ENCODE peak calls at places on chromosomes 12 and 14, in eight cellular contexts. One of them, this sample, is unnamed.

GRCh38 chr14:92961567-92961855 is 38.6 kb downstream of the CHGA start:
- DNase-seq in T-helper 9 cell: no peak
- DNase-seq in stromal cell of bone marrow: no peak
- DNase-seq in non-pigmented ciliary epithelial cell: no peak
- DNase-seq in effector memory CD4-positive, alpha-beta T cell: no peak
- DNase-seq in transverse colon: no peak
- DNase-seq in GM20000: no peak
- DNase-seq in cardiac muscle cell: no peak
- DNase-seq in this sample: no peak

GRCh38 chr12:597926-598568 is 65.2 kb downstream of the NINJ2 start:
- DNase-seq in cardiac muscle cell: no peak
- DNase-seq in stromal cell of bone marrow: no peak
- DNase-seq in T-helper 9 cell: no peak
- DNase-seq in effector memory CD4-positive, alpha-beta T cell: no peak
- DNase-seq in GM20000: no peak
- DNase-seq in transverse colon: no peak
- DNase-seq in non-pigmented ciliary epithelial cell: no peak
- DNase-seq in this sample: no peak

GRCh38 chr12:3200032-3200617 is 122.9 kb downstream of the TSPAN9 start:
- DNase-seq in stromal cell of bone marrow: no peak
- DNase-seq in GM20000: peak
- DNase-seq in effector memory CD4-positive, alpha-beta T cell: no peak
- DNase-seq in cardiac muscle cell: peak
- DNase-seq in T-helper 9 cell: no peak
- DNase-seq in transverse colon: peak
- DNase-seq in non-pigmented ciliary epithelial cell: no peak
- DNase-seq in this sample: no peak

GRCh38 chr12:93184664-93185368 is 192.9 kb upstream of the NUDT4 start:
- DNase-seq in GM20000: no peak
- DNase-seq in effector memory CD4-positive, alpha-beta T cell: no peak
- DNase-seq in cardiac muscle cell: no peak
- DNase-seq in T-helper 9 cell: no peak
- DNase-seq in non-pigmented ciliary epithelial cell: no peak
- DNase-seq in transverse colon: no peak
- DNase-seq in stromal cell of bone marrow: no peak
- DNase-seq in this sample: no peak

GRCh38 chr12:86601550-86602308 is 345.5 kb upstream of the MGAT4C start:
- DNase-seq in GM20000: no peak
- DNase-seq in cardiac muscle cell: no peak
- DNase-seq in transverse colon: no peak
- DNase-seq in effector memory CD4-positive, alpha-beta T cell: no peak
- DNase-seq in stromal cell of bone marrow: no peak
- DNase-seq in T-helper 9 cell: no peak
- DNase-seq in non-pigmented ciliary epithelial cell: no peak
- DNase-seq in this sample: no peak

GRCh38 chr12:64175254-64175945 is 46.7 kb downstream of the KICS2 start:
- DNase-seq in cardiac muscle cell: peak
- DNase-seq in transverse colon: no peak
- DNase-seq in GM20000: no peak
- DNase-seq in stromal cell of bone marrow: peak
- DNase-seq in T-helper 9 cell: no peak
- DNase-seq in effector memory CD4-positive, alpha-beta T cell: no peak
- DNase-seq in non-pigmented ciliary epithelial cell: no peak
- DNase-seq in this sample: no peak

GRCh38 chr12:51721281-51721940 is 127.1 kb downstream of the FIGNL2 start:
- DNase-seq in transverse colon: no peak
- DNase-seq in GM20000: no peak
- DNase-seq in T-helper 9 cell: peak
- DNase-seq in non-pigmented ciliary epithelial cell: no peak
- DNase-seq in cardiac muscle cell: peak
- DNase-seq in effector memory CD4-positive, alpha-beta T cell: no peak
- DNase-seq in stromal cell of bone marrow: no peak
- DNase-seq in this sample: no peak

GRCh38 chr14:69481815-69482568 is 2.5 kb upstream of the PLEKHD1 start:
- DNase-seq in cardiac muscle cell: no peak
- DNase-seq in non-pigmented ciliary epithelial cell: no peak
- DNase-seq in stromal cell of bone marrow: no peak
- DNase-seq in GM20000: peak
- DNase-seq in transverse colon: no peak
- DNase-seq in T-helper 9 cell: no peak
- DNase-seq in effector memory CD4-positive, alpha-beta T cell: no peak
- DNase-seq in this sample: no peak